ENCODE peak calls at places on chromosomes 11 and 22, in ten cellular contexts. G, Y, U, F, K, M, W, J, L and Q are unnamed samples.

GRCh38 chr22:26576026-26576680 is 13.8 kb downstream of the TPST2 start:
- DNase-seq in G (no peak), Y (peak; percentile 39), U (no peak), F (no peak), K (no peak), M (no peak), W (no peak), J (no peak), L (no peak), Q (no peak)

GRCh38 chr11:46099973-46100335 is 21.3 kb downstream of the PHF21A start:
- DNase-seq in G (no peak), Y (peak; percentile 41), U (no peak), F (no peak), K (no peak), M (no peak), W (no peak), J (no peak), L (no peak), Q (no peak)

GRCh38 chr22:38177926-38178604 is 3.6 kb downstream of the PLA2G6 start:
- DNase-seq in G (no peak), Y (peak; percentile 89), U (peak; percentile 45), F (peak; percentile 94), K (peak; percentile 82), M (peak; percentile 82), W (peak; percentile 74), J (peak; percentile 49), L (no peak), Q (peak; percentile 50)

GRCh38 chr22:33726294-33726711 is 194.0 kb downstream of the LARGE1 start:
- DNase-seq in G (no peak), Y (peak; percentile 85), U (no peak), F (no peak), K (peak; percentile 70), M (no peak), W (no peak), J (peak; percentile 45), L (no peak), Q (no peak)

GRCh38 chr11:115198301-115198700 is 305.9 kb downstream of the CADM1 start:
- DNase-seq in G (no peak), Y (peak; percentile 58), U (no peak), F (no peak), K (no peak), M (no peak), W (no peak), J (no peak), L (no peak), Q (no peak)

GRCh38 chr11:62981743-62982142 is 3.0 kb downstream of the SLC22A6 start:
- DNase-seq in G (no peak), Y (no peak), U (no peak), F (no peak), K (no peak), M (no peak), W (no peak), J (no peak), L (no peak), Q (no peak)

GRCh38 chr11:43517518-43517917 is 158.8 kb downstream of the TTC17 start:
- DNase-seq in G (no peak), Y (peak; percentile 26), U (no peak), F (no peak), K (no peak), M (no peak), W (no peak), J (no peak), L (no peak), Q (no peak)

GRCh38 chr11:128886401-128887119 is 4.6 kb upstream of the KCNJ5 start:
- DNase-seq in G (no peak), Y (no peak), U (peak; percentile 71), F (no peak), K (no peak), M (no peak), W (no peak), J (peak; percentile 84), L (no peak), Q (no peak)

GRCh38 chr11:42657169-42657568 is 654.6 kb upstream of the API5 start:
- DNase-seq in G (no peak), Y (no peak), U (no peak), F (no peak), K (no peak), M (no peak), W (no peak), J (no peak), L (no peak), Q (no peak)

GRCh38 chr22:35966314-35967045 is 62.1 kb downstream of the RBFOX2 start:
- DNase-seq in G (no peak), Y (peak; percentile 35), U (no peak), F (no peak), K (no peak), M (no peak), W (no peak), J (no peak), L (no peak), Q (no peak)

GRCh38 chr11:90133560-90134145 is 810 bp upstream of the NAALAD2 start:
- DNase-seq in G (no peak), Y (no peak), U (no peak), F (peak; percentile 27), K (no peak), M (no peak), W (no peak), J (no peak), L (no peak), Q (no peak)

GRCh38 chr11:10375280-10376048 is 70.6 kb downstream of the ADM start:
- DNase-seq in G (no peak), Y (peak; percentile 95), U (no peak), F (no peak), K (no peak), M (no peak), W (no peak), J (no peak), L (no peak), Q (no peak)
- H3K9me3 ChIP-seq in G (no peaks in the 10 kb centered on the region), Y (no peaks in the 10 kb centered on the region), U (no peaks in the 10 kb centered on the region), F (no peaks in the 10 kb centered on the region), K (no peaks in the 10 kb centered on the region), M (no peaks in the 10 kb centered on the region), W (no peaks in the 10 kb centered on the region), J (no peaks in the 10 kb centered on the region), L (no peaks in the 10 kb centered on the region), Q (no peaks in the 10 kb centered on the region)

GRCh38 chr11:65584102-65584501 is 8.2 kb downstream of the EHBP1L1 start:
- DNase-seq in G (no peak), Y (no peak), U (no peak), F (no peak), K (no peak), M (no peak), W (no peak), J (no peak), L (no peak), Q (no peak)
- H3K27ac ChIP-seq in G (peak overlapping the region; percentile 52), Y (no peak overlapping the region), U (no peak overlapping the region), F (no peak overlapping the region), K (peak overlapping the region; percentile 98), M (no peak overlapping the region), W (no peak overlapping the region), J (no peak overlapping the region), L (no peak overlapping the region), Q (no peak overlapping the region)

DNA sequence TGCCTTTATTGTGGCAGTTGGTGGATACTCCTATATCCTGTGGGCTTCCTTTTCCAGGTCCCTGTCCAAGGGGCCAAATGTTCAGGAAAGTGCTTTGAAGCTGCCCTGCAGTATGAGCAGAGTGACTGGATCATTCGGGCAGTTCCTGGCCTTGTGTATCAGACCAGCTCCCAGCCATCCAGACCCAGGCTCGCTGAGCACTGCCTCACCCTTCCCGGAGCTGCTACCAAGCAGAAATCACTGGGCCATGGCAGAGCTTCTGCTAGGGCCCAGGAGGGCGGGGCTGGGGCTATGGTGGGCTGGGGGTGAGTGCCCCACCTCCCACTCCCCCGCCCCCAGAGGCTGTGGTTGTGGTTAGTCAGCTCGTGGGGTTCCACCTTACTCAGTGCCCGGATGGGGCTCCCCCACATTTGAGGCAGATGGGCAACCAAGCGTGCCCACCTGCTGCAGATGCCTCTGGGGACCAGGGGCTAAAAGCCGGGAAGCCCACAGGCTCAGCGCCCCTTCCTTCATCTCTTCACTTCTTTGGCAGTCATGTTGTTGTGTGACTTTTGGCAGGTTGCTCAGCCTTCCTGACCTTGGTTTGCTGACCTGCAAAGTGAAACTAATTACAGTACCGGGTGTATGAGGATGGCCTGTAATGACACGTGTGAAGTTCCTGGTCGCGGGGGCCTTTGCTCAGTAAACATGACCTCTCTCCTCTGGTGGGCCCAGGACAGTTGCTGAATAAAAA is 2.0 kb upstream of the LRRC32 start:
- DNase-seq in G (no peak), Y (no peak), U (no peak), F (no peak), K (no peak), M (no peak), W (no peak), J (no peak), L (no peak), Q (no peak)
- TF ChIP-seq POLR2A in G (no peak), Y (no peak), U (no peak), F (no peak), K (no peak), M (no peak), W (no peak), J (no peak), L (no peak), Q (no peak)

GRCh38 chr22:47602732-47603131 is 840.3 kb downstream of the TBC1D22A start:
- DNase-seq in G (no peak), Y (no peak), U (peak; percentile 4), F (no peak), K (peak; percentile 13), M (no peak), W (no peak), J (no peak), L (no peak), Q (no peak)
- H3K9me3 ChIP-seq in G (no peaks in the 10 kb centered on the region), Y (peaks cover 37% of the 10 kb centered on the region), U (no peaks in the 10 kb centered on the region), F (no peaks in the 10 kb centered on the region), K (no peaks in the 10 kb centered on the region), M (no peaks in the 10 kb centered on the region), W (no peaks in the 10 kb centered on the region), J (no peaks in the 10 kb centered on the region), L (no peaks in the 10 kb centered on the region), Q (no peaks in the 10 kb centered on the region)

DNA sequence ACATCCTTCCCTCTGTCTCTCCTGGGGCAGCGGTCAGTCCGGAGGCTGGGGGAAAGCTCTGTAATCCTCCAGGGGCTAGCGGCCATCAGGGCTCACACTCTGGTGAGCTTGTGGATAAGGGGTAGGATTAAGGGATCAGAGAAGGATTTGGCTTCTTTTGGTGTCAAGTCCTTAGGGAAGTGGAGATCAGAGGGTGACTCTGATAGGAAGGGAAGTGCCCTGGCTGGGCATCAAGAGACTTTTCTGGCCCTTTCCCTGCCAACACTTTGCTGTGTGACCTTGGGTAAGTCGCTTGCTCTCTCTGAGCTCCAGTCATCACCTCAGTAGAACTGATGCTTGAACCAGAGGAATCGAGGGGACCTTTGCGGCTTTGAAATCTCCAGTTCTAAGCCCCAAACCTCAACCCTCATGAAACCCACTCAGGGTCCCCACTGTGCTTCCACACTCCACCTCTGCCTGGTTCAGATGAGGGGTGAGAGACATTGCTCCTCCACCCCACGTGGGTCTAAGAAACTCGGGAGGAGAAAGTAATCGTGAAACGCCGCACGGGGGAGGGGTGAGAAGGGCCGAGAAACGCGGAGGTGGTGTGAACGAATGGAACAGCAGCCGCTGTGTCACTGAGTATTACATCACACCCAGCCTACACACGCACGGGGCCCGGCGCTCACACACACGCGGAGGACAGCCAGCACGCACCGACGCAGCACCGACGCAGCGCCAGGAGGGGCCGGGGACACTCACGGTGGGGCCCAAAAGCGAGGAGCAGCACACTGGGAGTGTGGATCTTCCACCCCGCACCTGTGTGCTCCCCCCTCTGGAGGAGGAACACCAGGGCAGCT is 4.2 kb downstream of the RTN4RL2 start:
- DNase-seq in G (no peak), Y (peak; percentile 41), U (no peak), F (no peak), K (no peak), M (no peak), W (no peak), J (no peak), L (no peak), Q (no peak)
- H3K27ac ChIP-seq in G (no peak overlapping the region), Y (no peak overlapping the region), U (no peak overlapping the region), F (no peak overlapping the region), K (no peak overlapping the region), M (no peak overlapping the region), W (peak overlapping the region; percentile 46), J (no peak overlapping the region), L (no peak overlapping the region), Q (no peak overlapping the region)